ENCODE peak calls at places on chromosomes 7 and 10, in seven cellular contexts. H is H9, X is neuronal stem cell, M is IMR-90, E is mesendoderm, V is trophoblast cell, P is H1. A is an unnamed sample.

GRCh38 chr7:2632717-2633537 is 1.1 kb downstream of the TTYH3 start:
- DNase-seq in V (peak), X (no peak), P (no peak), M (peak), H (no peak), E (peak), A (peak)

GRCh38 chr7:131843862-131844261 is 287.4 kb upstream of the PODXL start:
- DNase-seq in H (no peak), V (no peak), P (no peak), E (no peak), X (no peak), M (peak), A (peak)

GRCh38 chr7:137625197-137625596 is 221.6 kb downstream of the DGKI start:
- DNase-seq in M (peak), E (no peak), H (no peak), X (no peak), P (no peak), V (peak), A (peak)

GRCh38 chr10:93566435-93567276 is at the start of gene FFAR4:
- DNase-seq in E (peak), V (no peak), P (no peak), X (no peak), M (no peak), H (peak), A (peak)

GRCh38 chr10:34006471-34006870 is 672.0 kb upstream of the NRP1 start:
- DNase-seq in M (no peak), V (no peak), H (no peak), P (no peak), X (no peak), E (no peak), A (no peak)

GRCh38 chr7:15463801-15464761 is 97.7 kb downstream of the AGMO start:
- DNase-seq in H (no peak), V (no peak), M (peak), X (no peak), P (no peak), E (no peak), A (no peak)

GRCh38 chr10:61950449-61951143 is 49.1 kb downstream of the ARID5B start:
- DNase-seq in V (no peak), H (no peak), M (no peak), X (no peak), P (no peak), E (no peak), A (no peak)

GRCh38 chr10:113322843-113323242 is 230.0 kb upstream of the HABP2 start:
- DNase-seq in M (no peak), H (no peak), E (no peak), X (no peak), V (no peak), P (no peak), A (no peak)

GRCh38 chr7:135743907-135744789 is 4.5 kb downstream of the FAM180A start:
- DNase-seq in P (no peak), H (no peak), E (no peak), M (peak), X (no peak), V (no peak), A (no peak)

GRCh38 chr10:99681553-99681952 is 22.2 kb downstream of the ENTPD7 start:
- DNase-seq in V (no peak), M (peak), E (no peak), H (no peak), X (no peak), P (no peak), A (no peak)

GRCh38 chr10:8449909-8450308 is 395.4 kb downstream of the GATA3 start:
- DNase-seq in X (no peak), E (no peak), M (no peak), H (no peak), V (no peak), P (no peak), A (no peak)

GRCh38 chr7:134770676-134771075 is 8.8 kb upstream of the CALD1 start:
- DNase-seq in X (no peak), P (no peak), V (no peak), H (no peak), M (no peak), E (no peak), A (no peak)

GRCh38 chr10:97676770-97677581 is 10.1 kb downstream of the AVPI1 start:
- DNase-seq in V (peak), E (peak), M (peak), H (peak), P (no peak), X (peak), A (peak)

GRCh38 chr7:128909605-128910568 is 622 bp downstream of the KCP start:
- DNase-seq in E (peak), X (no peak), P (no peak), H (peak), M (peak), V (no peak), A (peak)

GRCh38 chr10:121556448-121556847 is 41.8 kb downstream of the FGFR2 start:
- DNase-seq in H (no peak), V (no peak), P (no peak), M (no peak), X (no peak), E (no peak), A (no peak)

GRCh38 chr10:102306006-102306405 is 60.7 kb downstream of the GBF1 start:
- DNase-seq in X (no peak), H (no peak), P (no peak), M (no peak), V (no peak), E (no peak), A (no peak)

GRCh38 chr7:69256634-69257081 is 341.6 kb upstream of the AUTS2 start:
- DNase-seq in M (no peak), X (no peak), P (no peak), H (no peak), V (no peak), E (no peak), A (no peak)

GRCh38 chr10:30869566-30869965 is 162.1 kb downstream of the ZNF438 start:
- DNase-seq in E (no peak), V (no peak), X (no peak), H (no peak), M (peak), P (no peak), A (no peak)

GRCh38 chr10:116410351-116410750 is 17.3 kb upstream of the PNLIPRP3 start:
- DNase-seq in X (no peak), P (no peak), M (no peak), H (no peak), E (no peak), V (no peak), A (no peak)

GRCh38 chr10:74292871-74293427 is 141.9 kb downstream of the ADK start:
- DNase-seq in H (no peak), P (no peak), V (no peak), E (no peak), X (no peak), M (peak), A (peak)

GRCh38 chr10:57418476-57418875 is 849.2 kb downstream of the IPMK start:
- DNase-seq in P (no peak), V (no peak), M (no peak), X (no peak), H (no peak), E (no peak), A (no peak)

GRCh38 chr7:68581417-68581816 is 1016.9 kb upstream of the AUTS2 start:
- DNase-seq in P (no peak), E (no peak), M (no peak), X (no peak), V (no peak), H (no peak), A (no peak)

GRCh38 chr10:807163-807957 is 117.9 kb upstream of the DIP2C start:
- DNase-seq in V (no peak), E (no peak), P (no peak), M (no peak), X (no peak), H (no peak), A (no peak)

GRCh38 chr7:35035511-35035921 is 1.8 kb downstream of the DPY19L1 start:
- DNase-seq in V (no peak), M (peak), P (no peak), E (peak), H (no peak), X (no peak), A (peak)

GRCh38 chr7:1815051-1815481 is 145.0 kb downstream of the ELFN1 start:
- DNase-seq in H (no peak), P (no peak), M (peak), X (no peak), V (no peak), E (no peak), A (no peak)

GRCh38 chr7:78189762-78190161 is 391.2 kb downstream of the PHTF2 start:
- DNase-seq in H (no peak), V (no peak), P (no peak), M (no peak), X (no peak), E (no peak), A (no peak)

DNA sequence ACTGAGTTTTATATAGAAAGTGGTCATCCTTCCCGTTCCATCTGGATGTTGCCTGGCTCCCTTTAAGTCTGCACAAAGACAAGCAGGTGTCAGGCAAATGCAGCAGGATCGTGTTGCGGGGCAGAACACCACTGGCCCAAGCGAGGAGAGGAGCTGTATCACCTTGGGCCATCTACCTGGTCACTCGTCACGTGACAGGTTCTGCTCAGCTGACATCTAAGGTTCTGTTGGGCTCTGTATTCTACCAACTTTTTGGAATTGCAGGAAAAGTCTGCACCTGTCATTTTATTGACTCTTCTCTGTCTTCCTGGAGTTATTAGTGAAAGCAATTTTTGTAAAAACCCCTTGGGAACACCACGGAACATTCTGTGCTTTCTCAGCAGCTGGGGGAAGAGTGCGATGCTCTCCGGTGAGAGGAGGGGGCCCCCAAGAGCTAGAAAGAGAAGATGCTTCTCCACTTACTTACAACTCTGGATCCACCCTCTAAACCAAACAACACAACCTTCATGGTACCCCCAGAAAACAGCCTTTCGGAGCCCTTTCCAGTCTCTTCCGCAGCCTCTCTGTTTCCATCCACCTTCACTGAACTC is 83.4 kb upstream of the NMT2 start:
- DNase-seq in X (no peak), H (no peak), E (no peak), P (no peak), V (no peak), M (no peak), A (no peak)
- H3K23ac ChIP-seq in X (no peak), H (no peak), E (no peak), P (no peak), V (no peak), M (no peak), A (no peak)

DNA sequence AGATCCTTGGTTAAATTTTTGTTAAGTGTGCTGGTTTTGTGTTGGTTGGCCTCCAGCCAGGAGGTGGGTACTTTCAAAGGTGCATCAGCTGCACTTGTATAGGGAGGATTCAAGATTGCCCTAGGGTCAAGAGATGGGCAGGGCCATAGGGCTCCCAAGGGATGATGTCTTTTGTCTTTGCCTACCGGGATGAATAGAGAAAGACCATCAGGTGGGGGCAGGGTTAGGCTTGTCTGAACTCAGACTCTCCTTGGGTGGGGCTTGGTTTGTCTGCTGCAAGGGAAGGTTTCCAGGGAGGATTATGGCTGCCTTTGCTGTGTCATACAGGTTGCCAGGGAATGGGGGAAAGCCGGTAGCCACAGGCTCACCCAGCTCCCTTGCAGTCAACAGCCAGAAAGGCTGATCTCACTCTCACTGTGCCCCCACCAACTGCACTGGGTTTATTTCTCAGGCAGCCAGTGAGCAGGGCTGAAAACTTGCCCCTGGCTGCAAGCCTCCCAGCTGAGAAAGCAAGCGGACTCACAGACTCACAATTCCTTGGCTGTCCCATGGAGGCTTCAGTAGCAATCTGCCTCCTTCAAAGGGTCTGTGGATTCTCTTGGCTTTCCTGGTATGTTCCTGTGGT is 253.2 kb downstream of the POLR1F start:
- DNase-seq in V (no peak), E (peak), P (no peak), X (no peak), M (no peak), H (no peak), A (no peak)
- H3K23ac ChIP-seq in V (no peak), E (no peak), P (no peak), X (no peak), M (no peak), H (no peak), A (no peak)

GRCh38 chr7:113636727-113637421 is 281.9 kb downstream of the PPP1R3A start:
- DNase-seq in E (no peak), M (peak), X (no peak), P (no peak), H (no peak), V (no peak), A (no peak)
- H3K23ac ChIP-seq in E (no peak), M (no peak), X (no peak), P (no peak), H (no peak), V (no peak), A (no peak)

DNA sequence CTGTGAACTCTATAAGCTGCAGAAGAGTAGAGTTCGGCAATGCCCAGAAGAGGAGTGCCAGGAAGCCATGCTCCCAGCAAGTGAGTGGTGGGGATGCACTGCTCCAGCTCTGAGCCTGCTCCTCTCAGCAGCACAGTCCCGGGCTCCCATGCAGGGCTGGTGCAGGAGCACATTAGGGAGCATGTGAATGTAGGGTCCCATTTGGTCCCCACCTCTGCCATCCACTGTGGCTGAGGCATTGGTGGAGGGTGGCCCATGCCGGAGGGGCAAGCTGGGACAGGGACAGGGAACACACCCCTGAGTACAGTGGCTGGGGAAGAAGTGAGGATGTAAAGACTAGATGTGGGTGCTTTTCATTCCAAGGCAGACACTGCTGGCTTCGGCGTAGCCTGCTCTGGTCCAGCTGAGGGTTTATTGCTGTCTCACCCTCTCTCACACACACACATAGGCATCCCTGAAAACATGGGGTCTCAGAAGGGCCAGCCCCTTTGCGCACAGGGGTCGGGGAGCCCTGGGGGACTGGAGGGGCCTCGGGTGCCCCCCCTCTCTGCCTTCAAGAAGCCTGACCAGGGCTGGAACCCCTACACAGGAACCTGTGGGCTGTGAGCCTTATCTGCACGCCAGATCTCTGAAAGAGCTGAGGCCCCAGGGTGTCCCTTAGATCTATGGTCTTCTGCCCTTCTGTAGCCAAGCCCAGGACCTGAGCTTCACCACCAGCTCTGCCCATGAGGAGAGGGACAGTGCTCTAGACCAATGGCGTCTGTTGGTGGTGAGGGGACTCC is 341.0 kb downstream of the TCERG1L start:
- DNase-seq in M (no peak), P (no peak), E (no peak), V (no peak), X (no peak), H (peak), A (no peak)
- H3K23ac ChIP-seq in M (no peak), P (no peak), E (no peak), V (no peak), X (no peak), H (no peak), A (no peak)

DNA sequence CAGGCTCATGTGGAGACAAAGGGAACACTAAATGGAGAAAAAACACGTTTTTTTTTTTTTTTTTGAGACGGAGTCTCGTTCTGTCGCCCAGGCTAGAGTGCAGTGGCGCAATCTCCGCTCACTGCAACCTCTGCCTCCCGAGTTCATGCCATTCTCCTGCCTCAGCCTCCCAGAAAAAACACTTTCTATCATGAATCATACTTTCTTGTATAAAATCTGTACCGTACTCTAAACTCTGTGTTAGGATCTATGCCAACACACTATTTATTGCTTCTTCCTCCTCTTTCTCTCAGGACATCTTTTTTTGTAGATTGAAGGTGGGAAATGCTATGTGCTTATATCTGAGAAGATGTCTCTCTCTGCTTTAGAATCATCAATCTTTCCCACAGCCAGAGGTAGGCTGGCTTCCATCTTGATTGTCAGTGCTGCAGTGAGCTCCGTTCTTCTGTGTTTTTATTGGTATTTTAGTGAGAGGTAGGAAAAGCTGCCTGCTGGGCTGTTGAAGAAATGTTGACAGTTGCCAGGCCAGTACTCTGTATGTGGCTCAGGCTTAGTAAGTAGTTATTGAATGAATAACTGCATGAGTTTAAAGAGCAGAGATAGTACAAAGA is 101.1 kb downstream of the GPR85 start:
- DNase-seq in M (peak), E (peak), H (no peak), X (no peak), V (no peak), P (no peak), A (peak)
- H3K23ac ChIP-seq in M (peak), E (no peak), H (no peak), X (no peak), V (no peak), P (no peak), A (no peak)

GRCh38 chr10:48475943-48476278 is 129.0 kb downstream of the ARHGAP22 start:
- DNase-seq in V (no peak), H (no peak), E (no peak), M (no peak), P (no peak), X (no peak), A (no peak)
- H3K23ac ChIP-seq in V (no peak), H (no peak), E (no peak), M (no peak), P (no peak), X (peak), A (no peak)

A was measured in mesenchymal stem cell.